ENCODE peak calls at places on chromosomes 1 and 21, in six cellular contexts. O, K, U, T, Y and R are unnamed samples.

GRCh38 chr1:50335036-50335435 is 88.2 kb downstream of the DMRTA2 start:
- DNase-seq in O (no peak), K (no peak), U (no peak), T (no peak), Y (no peak), R (no peak)

GRCh38 chr1:207711285-207711684 is 40.6 kb upstream of the CD46 start:
- DNase-seq in O (peak; percentile 10), K (no peak), U (no peak), T (no peak), Y (no peak), R (no peak)

GRCh38 chr1:7574121-7575040 is 196.7 kb upstream of the VAMP3 start:
- DNase-seq in O (no peak), K (peak; percentile 28), U (no peak), T (no peak), Y (no peak), R (no peak)

GRCh38 chr1:170131450-170131849 is 14.3 kb upstream of the NTMT2 start:
- DNase-seq in O (no peak), K (no peak), U (no peak), T (no peak), Y (no peak), R (no peak)

GRCh38 chr1:65176571-65176970 is 28.6 kb downstream of the AK4 start:
- DNase-seq in O (no peak), K (no peak), U (no peak), T (no peak), Y (no peak), R (no peak)

GRCh38 chr21:36816556-36817130 is 117.7 kb downstream of the SIM2 start:
- DNase-seq in O (no peak), K (no peak), U (no peak), T (no peak), Y (no peak), R (no peak)

GRCh38 chr1:214538497-214538896 is 12.9 kb downstream of the PTPN14 start:
- DNase-seq in O (no peak), K (no peak), U (no peak), T (no peak), Y (no peak), R (no peak)

GRCh38 chr1:203264052-203264501 is 34.6 kb upstream of the CHIT1 start:
- DNase-seq in O (no peak), K (no peak), U (no peak), T (no peak), Y (no peak), R (no peak)

GRCh38 chr1:13616234-13616633 is 32.6 kb downstream of the PDPN start:
- DNase-seq in O (no peak), K (no peak), U (no peak), T (no peak), Y (no peak), R (no peak)

GRCh38 chr1:34320081-34320480 is 143.4 kb downstream of the C1orf94 start:
- DNase-seq in O (no peak), K (no peak), U (no peak), T (no peak), Y (no peak), R (no peak)

GRCh38 chr1:110048923-110049601 is 14.6 kb downstream of the STRIP1 start:
- DNase-seq in O (no peak), K (no peak), U (no peak), T (no peak), Y (no peak), R (no peak)

GRCh38 chr1:147722114-147722513 is 38.3 kb downstream of the GJA5 start:
- DNase-seq in O (no peak), K (no peak), U (no peak), T (no peak), Y (no peak), R (no peak)

GRCh38 chr1:172163479-172164215 is 256.8 kb upstream of the C1orf105 start:
- DNase-seq in O (no peak), K (no peak), U (no peak), T (no peak), Y (no peak), R (no peak)

GRCh38 chr1:5974631-5975030 is 17.6 kb downstream of the NPHP4 start:
- DNase-seq in O (no peak), K (no peak), U (no peak), T (no peak), Y (no peak), R (no peak)

GRCh38 chr1:207838156-207839082 is 72.5 kb downstream of the CD34 start:
- DNase-seq in O (no peak), K (peak; percentile 88), U (no peak), T (no peak), Y (no peak), R (no peak)

GRCh38 chr1:23600283-23600682 is 41.0 kb upstream of the ID3 start:
- DNase-seq in O (no peak), K (no peak), U (no peak), T (no peak), Y (no peak), R (no peak)

GRCh38 chr1:116139592-116140134 is 28.5 kb downstream of the MAB21L3 start:
- DNase-seq in O (no peak), K (no peak), U (no peak), T (no peak), Y (no peak), R (no peak)

GRCh38 chr1:80059940-80060339 is 1053.4 kb upstream of the ADGRL4 start:
- DNase-seq in O (no peak), K (no peak), U (no peak), T (no peak), Y (no peak), R (no peak)

GRCh38 chr1:112057736-112058135 is 68.3 kb upstream of the KCND3 start:
- DNase-seq in O (no peak), K (peak; percentile 42), U (no peak), T (no peak), Y (no peak), R (no peak)